ENCODE peak calls at places on chromosomes 6 and 20, in six cellular contexts. A is mesenchymal stem cell, K is IMR-90, E is H9, G is H1, P is trophoblast cell. X is an unnamed sample.

GRCh38 chr6:41568585-41569384 is 22.6 kb downstream of the FOXP4 start:
- DNase-seq in P (no peak), K (peak), A (peak), E (no peak), G (no peak), X (no peak)

GRCh38 chr6:131995924-131996323 is 44.8 kb upstream of the CCN2 start:
- DNase-seq in K (peak), P (peak), A (peak), E (no peak), G (no peak), X (no peak)

GRCh38 chr20:51529027-51529749 is 13.3 kb downstream of the NFATC2 start:
- DNase-seq in G (no peak), K (peak), A (no peak), P (peak), E (no peak), X (no peak)

GRCh38 chr6:53311586-53311935 is 37.2 kb downstream of the ELOVL5 start:
- DNase-seq in E (no peak), P (no peak), G (no peak), A (no peak), K (no peak), X (no peak)

GRCh38 chr6:148291876-148292275 is 50.8 kb upstream of the SASH1 start:
- DNase-seq in E (no peak), G (no peak), A (no peak), K (peak), P (no peak), X (no peak)

GRCh38 chr6:38404355-38404754 is 235.4 kb downstream of the BTBD9 start:
- DNase-seq in G (no peak), K (no peak), P (no peak), E (no peak), A (no peak), X (no peak)

GRCh38 chr6:47787620-47788497 is 6.0 kb downstream of the OPN5 start:
- DNase-seq in G (no peak), K (peak), A (peak), P (peak), E (peak), X (peak)

GRCh38 chr20:8903655-8904605 is 165.0 kb upstream of the PLCB4 start:
- DNase-seq in G (no peak), E (no peak), P (no peak), A (no peak), K (no peak), X (no peak)

GRCh38 chr6:14977747-14978382 is 268.0 kb upstream of the JARID2 start:
- DNase-seq in A (no peak), E (no peak), G (no peak), P (no peak), K (no peak), X (no peak)

GRCh38 chr6:29941006-29941405 is 1.3 kb upstream of the HLA-A start:
- DNase-seq in G (no peak), A (peak), E (no peak), K (no peak), P (no peak), X (no peak)

GRCh38 chr20:39879296-39879695 is 809.7 kb downstream of the MAFB start:
- DNase-seq in P (no peak), E (no peak), G (no peak), A (no peak), K (no peak), X (no peak)

GRCh38 chr20:1801551-1801950 is 93.7 kb upstream of the SIRPA start:
- DNase-seq in A (no peak), P (no peak), G (no peak), E (no peak), K (no peak), X (no peak)

GRCh38 chr20:36775196-36775595 is 1.6 kb upstream of the DSN1 start:
- DNase-seq in G (no peak), E (no peak), P (no peak), A (no peak), K (no peak), X (no peak)

GRCh38 chr6:111926731-111927302 is 53.6 kb upstream of the FYN start:
- DNase-seq in A (no peak), P (no peak), E (no peak), G (no peak), K (no peak), X (no peak)

GRCh38 chr6:21241231-21242130 is 352.1 kb upstream of the SOX4 start:
- DNase-seq in K (no peak), E (no peak), P (no peak), A (no peak), G (no peak), X (no peak)

GRCh38 chr20:1509237-1509636 is 18.0 kb upstream of the SIRPB2 start:
- DNase-seq in K (peak), A (no peak), G (no peak), E (no peak), P (no peak), X (no peak)

GRCh38 chr6:170132561-170132991 is 158.3 kb downstream of the DLL1 start:
- DNase-seq in A (no peak), K (no peak), P (no peak), G (no peak), E (no peak), X (no peak)

GRCh38 chr20:33846291-33846916 is 35.3 kb downstream of the CHMP4B start:
- DNase-seq in P (no peak), K (peak), E (no peak), A (peak), G (no peak), X (no peak)

GRCh38 chr6:167804281-167805013 is 22.3 kb upstream of the AFDN start:
- DNase-seq in G (no peak), K (no peak), E (no peak), A (no peak), P (no peak), X (no peak)

GRCh38 chr6:165664553-165665383 is 1.7 kb upstream of the PDE10A start:
- DNase-seq in K (no peak), G (no peak), A (peak), P (no peak), E (no peak), X (peak)

GRCh38 chr20:63190828-63191227 is 25.1 kb downstream of the YTHDF1 start:
- DNase-seq in E (no peak), A (no peak), G (no peak), K (no peak), P (no peak), X (no peak)

GRCh38 chr6:71468841-71469750 is 180.5 kb downstream of the OGFRL1 start:
- DNase-seq in G (no peak), P (peak), A (peak), K (peak), E (no peak), X (no peak)

GRCh38 chr20:15818651-15819071 is 754.6 kb downstream of the KIF16B start:
- DNase-seq in A (no peak), E (no peak), K (no peak), G (no peak), P (no peak), X (no peak)

GRCh38 chr20:15827628-15828027 is 745.6 kb downstream of the KIF16B start:
- DNase-seq in G (no peak), A (no peak), K (no peak), E (no peak), P (no peak), X (no peak)

GRCh38 chr20:15823718-15824117 is 749.5 kb downstream of the KIF16B start:
- DNase-seq in E (no peak), P (no peak), G (no peak), A (no peak), K (no peak), X (no peak)
- H4K91ac ChIP-seq in E (no peak), P (no peak), G (no peak), A (no peak), K (no peak), X (no peak)

DNA sequence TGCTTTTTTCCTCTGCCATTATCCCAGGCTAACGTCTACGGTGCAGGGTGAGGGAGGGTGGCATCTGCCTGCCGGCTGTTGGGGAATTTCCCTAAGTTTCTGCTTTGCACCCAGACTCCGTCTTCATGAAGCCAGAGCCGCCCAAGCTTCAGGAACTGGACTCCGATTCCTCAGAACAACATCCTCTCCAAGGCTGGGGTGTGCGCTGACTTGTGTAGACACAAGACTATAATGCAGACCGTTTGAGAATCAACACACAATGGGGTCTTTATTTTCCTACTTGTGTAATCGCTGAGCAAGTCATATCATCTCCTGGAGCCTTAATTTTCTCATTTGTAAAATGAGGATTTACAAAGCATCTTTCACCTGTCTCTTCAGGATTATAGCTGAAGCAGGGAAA is 160.5 kb upstream of the AGPAT4 start:
- DNase-seq in E (no peak), P (peak), G (no peak), A (no peak), K (no peak), X (no peak)
- H3K9ac ChIP-seq in E (no peak), P (no peak), G (no peak), A (peak), K (no peak), X (no peak)

DNA sequence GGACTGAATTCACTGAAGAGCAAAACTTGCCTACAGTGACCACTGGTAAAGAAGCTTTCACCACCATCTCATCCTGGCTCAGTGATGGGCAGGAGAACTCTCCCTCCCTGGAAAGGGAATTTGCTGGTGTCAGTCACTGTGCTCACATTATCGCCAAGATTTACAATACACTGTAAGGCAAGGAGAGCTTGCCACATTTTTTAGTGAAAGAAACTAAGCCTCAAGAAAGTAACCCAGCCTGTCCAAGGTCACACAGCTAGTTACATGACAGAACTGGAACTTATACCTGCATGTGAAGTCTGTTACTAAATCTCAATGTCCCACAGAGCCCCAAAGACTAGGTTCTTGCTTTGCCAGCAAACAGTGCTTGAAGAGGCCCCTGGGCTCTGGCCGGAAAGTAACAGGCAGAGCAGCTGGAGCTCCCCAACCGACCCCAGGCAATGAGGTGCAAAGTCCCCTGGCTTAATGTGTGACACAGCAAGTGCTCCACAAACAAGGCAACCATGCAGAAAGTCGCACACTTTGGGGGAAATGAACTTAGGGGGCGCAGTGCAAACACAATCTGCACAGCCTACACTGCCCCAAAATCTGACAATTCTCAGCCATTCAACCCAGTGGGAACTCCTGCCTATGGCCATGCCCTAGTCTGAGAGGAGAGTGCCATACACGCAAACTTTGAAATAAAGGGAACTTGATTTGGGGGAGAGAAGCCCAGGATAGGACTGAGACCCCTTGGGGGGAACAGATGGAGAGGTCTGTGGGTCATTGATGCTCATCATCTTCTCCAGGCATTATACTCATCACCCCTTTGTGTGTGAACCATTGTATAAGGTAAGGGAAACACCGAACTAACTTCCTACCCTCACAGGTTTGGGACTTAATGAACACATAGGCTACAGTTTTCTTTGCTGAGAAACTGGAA is 1.9 kb downstream of the BCL2L1 start:
- DNase-seq in A (no peak), E (no peak), K (no peak), G (no peak), P (no peak), X (no peak)
- H2AK5ac ChIP-seq in A (peak), E (no peak), K (peak), G (peak), P (peak), X (no peak)

GRCh38 chr20:59692139-59692538 is 87.8 kb downstream of the PHACTR3 start:
- DNase-seq in P (no peak), E (no peak), K (no peak), G (no peak), A (no peak), X (no peak)
- H4K91ac ChIP-seq in P (no peak), E (no peak), K (no peak), G (no peak), A (no peak), X (no peak)

GRCh38 chr6:85600713-85601313 is 7.2 kb upstream of the SNX14 start:
- DNase-seq in E (no peak), G (no peak), A (no peak), K (no peak), P (no peak), X (no peak)

DNA sequence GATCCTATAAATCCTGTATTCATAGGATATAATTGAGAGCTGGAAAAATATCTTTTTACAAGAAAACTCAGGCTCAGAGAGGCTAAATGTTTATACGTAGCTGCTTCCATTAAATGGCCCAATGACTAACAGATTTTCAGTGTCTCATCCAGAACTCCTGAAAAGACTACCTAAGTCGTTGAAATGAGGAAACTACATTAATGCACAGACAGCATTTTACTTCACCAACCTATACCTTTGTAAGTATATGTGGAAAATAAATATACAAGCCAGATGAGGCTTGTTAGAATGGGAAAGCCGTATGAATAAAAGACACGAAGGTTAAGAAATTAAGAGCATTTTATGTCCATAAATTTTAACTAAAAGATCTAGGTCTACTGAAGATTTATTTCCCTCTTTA is 8.4 kb upstream of the SNX14 start:
- DNase-seq in A (no peak), K (no peak), P (no peak), G (no peak), E (no peak), X (no peak)
- H3K9ac ChIP-seq in A (no peak), K (no peak), P (no peak), G (no peak), E (no peak), X (no peak)

GRCh38 chr20:47319517-47320252 is 36.8 kb downstream of the ZMYND8 start:
- DNase-seq in G (peak), P (peak), K (peak), E (peak), A (peak), X (no peak)
- H2AK5ac ChIP-seq in G (peak), P (peak), K (peak), E (peak), A (peak), X (no peak)

X was measured in neuronal stem cell.